ENCODE peak calls at places on chromosomes 7 and 10, in five cellular contexts. One of them, this sample, is unnamed.
A peak's percentile ranks its signal among the peaks of the same experiment; 100 is the strongest.

GRCh38 chr10:22674215-22674930 is 40.0 kb downstream of the PIP4K2A start:
- DNase-seq in GM12864: no peak
- DNase-seq in AG04450: no peak
- DNase-seq in HL-60: no peak
- DNase-seq in cardiac fibroblast: peak; percentile 33
- DNase-seq in this sample: no peak

GRCh38 chr7:31051598-31052503 is at the start of gene ADCYAP1R1:
- DNase-seq in HL-60: no peak
- DNase-seq in GM12864: no peak
- DNase-seq in AG04450: no peak
- DNase-seq in cardiac fibroblast: no peak
- DNase-seq in this sample: no peak

GRCh38 chr10:110323503-110323902 is 18.8 kb upstream of the SMNDC1 start:
- DNase-seq in HL-60: no peak
- DNase-seq in cardiac fibroblast: peak; percentile 95
- DNase-seq in AG04450: peak; percentile 61
- DNase-seq in GM12864: no peak
- DNase-seq in this sample: no peak

GRCh38 chr10:22338260-22338894 is 6.9 kb upstream of the SPAG6 start:
- DNase-seq in AG04450: no peak
- DNase-seq in HL-60: no peak
- DNase-seq in cardiac fibroblast: no peak
- DNase-seq in GM12864: no peak
- DNase-seq in this sample: no peak

GRCh38 chr10:62666264-62666663 is 138.3 kb upstream of the ADO start:
- DNase-seq in cardiac fibroblast: no peak
- DNase-seq in AG04450: no peak
- DNase-seq in GM12864: no peak
- DNase-seq in HL-60: peak; percentile 42
- DNase-seq in this sample: no peak

GRCh38 chr10:78721231-78721630 is 347.5 kb upstream of the ZMIZ1 start:
- DNase-seq in AG04450: no peak
- DNase-seq in cardiac fibroblast: no peak
- DNase-seq in HL-60: no peak
- DNase-seq in GM12864: no peak
- DNase-seq in this sample: no peak

GRCh38 chr10:71771821-71772617 is 1.3 kb downstream of the VSIR start:
- DNase-seq in cardiac fibroblast: peak; percentile 73
- DNase-seq in HL-60: peak; percentile 41
- DNase-seq in GM12864: no peak
- DNase-seq in AG04450: no peak
- DNase-seq in this sample: no peak

GRCh38 chr7:137546671-137547070 is 203.1 kb upstream of the PTN start:
- DNase-seq in GM12864: no peak
- DNase-seq in cardiac fibroblast: peak; percentile 81
- DNase-seq in HL-60: no peak
- DNase-seq in AG04450: no peak
- DNase-seq in this sample: no peak

GRCh38 chr7:36937754-36938551 is 213.7 kb upstream of the AOAH start:
- DNase-seq in cardiac fibroblast: no peak
- DNase-seq in GM12864: no peak
- DNase-seq in HL-60: no peak
- DNase-seq in AG04450: no peak
- DNase-seq in this sample: no peak

GRCh38 chr10:8803992-8804391 is 749.5 kb downstream of the GATA3 start:
- DNase-seq in GM12864: no peak
- DNase-seq in AG04450: no peak
- DNase-seq in HL-60: no peak
- DNase-seq in cardiac fibroblast: no peak
- DNase-seq in this sample: no peak

GRCh38 chr7:117068511-117069155 is 115.3 kb downstream of the ST7 start:
- DNase-seq in AG04450: no peak
- DNase-seq in GM12864: no peak
- DNase-seq in cardiac fibroblast: no peak
- DNase-seq in HL-60: no peak
- DNase-seq in this sample: no peak

GRCh38 chr7:51123322-51124021 is 193.1 kb downstream of the COBL start:
- DNase-seq in HL-60: no peak
- DNase-seq in cardiac fibroblast: peak; percentile 94
- DNase-seq in AG04450: peak; percentile 38
- DNase-seq in GM12864: no peak
- DNase-seq in this sample: peak; percentile 12

GRCh38 chr10:133356549-133356948 is 1.3 kb downstream of the FUOM start:
- DNase-seq in AG04450: no peak
- DNase-seq in HL-60: no peak
- DNase-seq in GM12864: no peak
- DNase-seq in cardiac fibroblast: no peak
- DNase-seq in this sample: no peak
- H3K4me3 ChIP-seq in AG04450: peak overlapping the region; percentile 61
- H3K4me3 ChIP-seq in HL-60: peak overlapping the region; percentile 53
- H3K4me3 ChIP-seq in GM12864: peak overlapping the region; percentile 75
- H3K4me3 ChIP-seq in cardiac fibroblast: peak overlapping the region; percentile 53
- H3K4me3 ChIP-seq in this sample: peak overlapping the region; percentile 54

DNA sequence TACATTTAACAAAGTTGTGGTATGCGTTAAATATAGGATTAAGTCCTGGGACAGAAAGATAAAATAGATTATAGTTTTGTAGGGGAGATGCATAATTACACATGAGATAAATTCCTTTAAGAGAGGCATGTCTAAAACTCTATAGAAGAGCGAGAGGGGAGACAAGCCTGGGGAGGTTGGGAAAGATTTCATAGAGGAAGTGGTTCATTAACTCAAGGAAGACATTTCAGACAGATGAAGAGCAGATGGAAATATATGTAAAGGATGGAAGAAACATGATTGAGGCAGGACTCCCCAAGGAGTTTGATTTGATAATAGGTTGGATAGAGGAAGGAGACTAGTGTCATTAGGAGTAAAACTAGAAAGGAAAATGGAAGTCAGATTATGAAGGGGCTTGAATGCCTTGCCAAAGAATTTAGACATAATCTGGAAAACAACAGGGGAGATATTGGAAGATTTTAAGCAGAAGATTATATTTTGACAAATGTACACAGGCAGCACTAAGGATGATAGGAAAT is 96.1 kb downstream of the PHTF2 start:
- DNase-seq in AG04450: no peak
- DNase-seq in GM12864: no peak
- DNase-seq in HL-60: no peak
- DNase-seq in cardiac fibroblast: no peak
- DNase-seq in this sample: no peak
- H3K4me3 ChIP-seq in AG04450: no peak overlapping the region
- H3K4me3 ChIP-seq in GM12864: no peak overlapping the region
- H3K4me3 ChIP-seq in HL-60: no peak overlapping the region
- H3K4me3 ChIP-seq in cardiac fibroblast: no peak overlapping the region
- H3K4me3 ChIP-seq in this sample: no peak overlapping the region

DNA sequence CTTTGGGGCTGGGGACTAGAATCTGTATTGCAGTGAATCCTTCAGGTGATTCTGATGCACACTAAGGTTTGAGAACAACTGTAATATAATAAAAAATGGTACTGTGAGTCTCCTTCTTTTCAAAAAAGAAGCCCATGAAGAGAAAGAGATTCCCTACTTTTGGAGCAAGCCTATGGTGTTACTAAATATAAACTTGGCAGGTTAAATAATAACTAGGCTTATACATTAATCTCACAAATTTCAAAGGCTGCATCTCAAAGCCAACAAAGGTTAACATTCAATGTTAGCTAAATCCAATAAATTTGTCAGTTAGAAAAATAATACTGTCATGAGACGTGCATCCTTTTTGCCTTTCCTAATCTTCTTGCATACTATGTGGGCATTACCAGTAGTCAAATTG is 159.7 kb upstream of the LAMB4 start:
- DNase-seq in HL-60: no peak
- DNase-seq in cardiac fibroblast: no peak
- DNase-seq in AG04450: no peak
- DNase-seq in GM12864: no peak
- DNase-seq in this sample: no peak
- H3K4me3 ChIP-seq in HL-60: no peak overlapping the region
- H3K4me3 ChIP-seq in cardiac fibroblast: no peak overlapping the region
- H3K4me3 ChIP-seq in AG04450: no peak overlapping the region
- H3K4me3 ChIP-seq in GM12864: no peak overlapping the region
- H3K4me3 ChIP-seq in this sample: no peak overlapping the region

GRCh38 chr7:155762639-155763038 is 49.6 kb downstream of the SHH start:
- DNase-seq in AG04450: no peak
- DNase-seq in HL-60: no peak
- DNase-seq in cardiac fibroblast: no peak
- DNase-seq in GM12864: no peak
- DNase-seq in this sample: no peak

GRCh38 chr7:155765458-155765857 is 46.8 kb downstream of the SHH start:
- DNase-seq in HL-60: no peak
- DNase-seq in GM12864: no peak
- DNase-seq in AG04450: no peak
- DNase-seq in cardiac fibroblast: no peak
- DNase-seq in this sample: no peak

GRCh38 chr7:155764432-155764798 is 47.8 kb downstream of the SHH start:
- DNase-seq in AG04450: no peak
- DNase-seq in HL-60: no peak
- DNase-seq in cardiac fibroblast: no peak
- DNase-seq in GM12864: no peak
- DNase-seq in this sample: no peak

GRCh38 chr7:155763122-155763521 is 49.1 kb downstream of the SHH start:
- DNase-seq in cardiac fibroblast: no peak
- DNase-seq in GM12864: no peak
- DNase-seq in HL-60: no peak
- DNase-seq in AG04450: no peak
- DNase-seq in this sample: no peak

GRCh38 chr7:155763721-155764431 is 48.4 kb downstream of the SHH start:
- DNase-seq in AG04450: peak; percentile 6
- DNase-seq in GM12864: no peak
- DNase-seq in HL-60: peak; percentile 18
- DNase-seq in cardiac fibroblast: peak; percentile 73
- DNase-seq in this sample: no peak
- H3K4me3 ChIP-seq in AG04450: no peak overlapping the region
- H3K4me3 ChIP-seq in GM12864: no peak overlapping the region
- H3K4me3 ChIP-seq in HL-60: no peak overlapping the region
- H3K4me3 ChIP-seq in cardiac fibroblast: no peak overlapping the region
- H3K4me3 ChIP-seq in this sample: no peak overlapping the region

DNA sequence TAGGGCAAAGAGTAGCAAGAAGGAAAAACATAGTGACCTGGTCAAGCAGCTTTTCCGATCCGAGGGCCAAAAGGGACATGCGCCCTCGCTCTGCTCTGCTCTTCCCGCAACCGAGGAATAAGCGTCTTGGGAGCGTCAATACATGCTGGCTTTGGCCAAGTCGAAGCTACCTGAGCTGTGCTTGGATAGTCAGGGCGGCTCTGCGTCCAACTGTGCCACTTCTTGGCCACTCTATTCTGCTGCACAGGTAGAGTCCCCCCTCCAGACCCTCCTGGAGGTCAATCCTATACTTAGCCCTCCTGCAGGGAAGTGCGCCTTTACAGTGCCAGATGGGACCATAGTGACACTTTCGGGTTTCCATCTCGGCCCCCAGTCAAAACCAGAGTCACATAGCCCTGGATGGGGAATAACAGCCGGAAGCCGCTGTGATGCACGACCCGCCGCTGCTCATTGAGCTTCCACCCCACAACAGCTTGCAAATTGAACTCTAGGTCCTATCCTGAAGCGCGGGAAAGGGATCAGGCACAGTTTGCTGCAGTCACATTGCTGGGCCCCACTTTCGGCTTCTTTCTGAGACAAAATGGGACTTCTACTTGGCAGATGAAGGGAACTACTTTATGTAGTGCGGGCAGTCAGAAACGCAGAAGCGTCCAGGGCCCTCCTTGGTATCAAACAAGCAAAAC is 1.1 kb upstream of the HPSE2 start:
- DNase-seq in GM12864: no peak
- DNase-seq in cardiac fibroblast: no peak
- DNase-seq in AG04450: no peak
- DNase-seq in HL-60: no peak
- DNase-seq in this sample: no peak
- H3K4me3 ChIP-seq in GM12864: no peak overlapping the region
- H3K4me3 ChIP-seq in cardiac fibroblast: no peak overlapping the region
- H3K4me3 ChIP-seq in AG04450: no peak overlapping the region
- H3K4me3 ChIP-seq in HL-60: no peak overlapping the region
- H3K4me3 ChIP-seq in this sample: no peak overlapping the region

DNA sequence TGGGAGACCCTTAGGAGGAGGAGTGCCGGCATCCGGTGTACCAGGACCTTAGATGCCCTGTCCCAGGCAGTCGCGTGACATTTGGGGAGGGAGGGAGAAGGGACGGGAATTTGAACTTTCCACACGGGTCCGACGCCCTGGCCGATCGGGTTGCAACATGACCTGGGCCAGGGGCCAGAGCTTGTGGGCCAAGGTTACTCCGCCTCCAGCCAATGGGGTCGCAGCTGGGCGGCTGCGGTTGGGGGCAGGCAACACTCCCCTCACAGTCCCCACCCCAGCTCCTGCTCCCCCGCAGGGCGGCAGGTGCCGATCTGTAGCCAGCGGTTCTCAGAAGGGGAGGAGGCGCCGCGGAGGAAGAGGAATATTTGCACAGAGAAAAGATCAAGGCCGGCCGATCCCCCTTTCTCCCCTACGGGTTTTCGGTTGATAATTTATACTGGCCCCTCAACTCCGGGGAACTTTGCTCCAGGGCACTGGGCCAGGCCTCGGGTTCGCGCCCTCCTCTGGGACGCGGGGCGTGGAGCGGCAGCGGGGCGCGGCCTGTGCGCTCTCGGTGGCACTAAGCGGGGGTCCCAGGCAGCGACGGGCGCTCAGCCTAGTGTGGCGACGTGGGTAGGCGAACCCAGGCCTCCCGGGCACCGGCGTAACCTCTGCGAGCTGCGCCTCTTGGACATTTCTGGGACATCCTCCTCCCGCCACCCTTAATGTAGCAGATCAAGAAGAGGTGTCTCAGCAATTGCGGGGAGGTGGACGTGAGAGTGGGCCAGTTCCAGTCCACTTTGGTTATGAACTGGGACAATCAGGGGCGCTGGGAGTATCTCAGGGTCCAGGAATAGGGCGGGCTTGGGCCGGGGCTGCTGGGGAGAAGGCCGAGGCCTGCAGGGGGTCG is 1.2 kb downstream of the MLXIPL start:
- DNase-seq in HL-60: peak; percentile 12
- DNase-seq in AG04450: no peak
- DNase-seq in cardiac fibroblast: no peak
- DNase-seq in GM12864: no peak
- DNase-seq in this sample: no peak
- H3K4me3 ChIP-seq in HL-60: peak overlapping the region; percentile 7
- H3K4me3 ChIP-seq in AG04450: no peak overlapping the region
- H3K4me3 ChIP-seq in cardiac fibroblast: no peak overlapping the region
- H3K4me3 ChIP-seq in GM12864: no peak overlapping the region
- H3K4me3 ChIP-seq in this sample: no peak overlapping the region

This sample was measured in astrocyte of the cerebellum.